ENCODE peak calls at places on chromosomes 5 and 9, in six cellular contexts. F is HepG2, K is cardiac fibroblast, I is Calu3, S is endodermal cell, A is nephron progenitor cell. O is an unnamed sample.

GRCh38 chr5:123094227-123094918 is 5.3 kb downstream of the PRDM6 start:
- DNase-seq in K (no peak), A (no peak), F (no peak), I (no peak), S (no peak), O (no peak)

GRCh38 chr9:135334953-135335460 is 144.6 kb upstream of the PPP1R26 start:
- DNase-seq in F (no peak), S (peak; percentile 15), I (no peak), A (no peak), K (no peak), O (no peak)

GRCh38 chr5:174327317-174327864 is 281.9 kb downstream of the NSG2 start:
- DNase-seq in A (peak; percentile 95), I (peak; percentile 92), F (peak; percentile 42), K (peak; percentile 75), S (peak; percentile 96), O (no peak)

GRCh38 chr5:142281966-142282365 is 42.9 kb downstream of the SPRY4 start:
- DNase-seq in S (no peak), F (no peak), I (no peak), A (no peak), K (no peak), O (no peak)

GRCh38 chr9:89153187-89153586 is 25.4 kb downstream of the SHC3 start:
- DNase-seq in I (no peak), A (no peak), S (no peak), F (no peak), K (no peak), O (no peak)

GRCh38 chr9:127753556-127753955 is 18.5 kb upstream of the TOR2A start:
- DNase-seq in S (no peak), F (no peak), I (no peak), A (no peak), K (no peak), O (no peak)

GRCh38 chr5:88684136-88684500 is 198.9 kb downstream of the MEF2C start:
- DNase-seq in F (no peak), K (no peak), S (no peak), A (no peak), I (no peak), O (no peak)

GRCh38 chr5:175887463-175887862 is 16.1 kb downstream of the CPLX2 start:
- DNase-seq in K (no peak), A (no peak), I (no peak), S (peak; percentile 44), F (no peak), O (no peak)

GRCh38 chr5:139764250-139764791 is 31.3 kb upstream of the PSD2 start:
- DNase-seq in S (peak; percentile 81), F (no peak), I (no peak), A (peak; percentile 75), K (no peak), O (no peak)

GRCh38 chr9:123772967-123773366 is 157.0 kb downstream of the DENND1A start:
- DNase-seq in A (no peak), S (no peak), K (no peak), F (no peak), I (no peak), O (no peak)

GRCh38 chr5:132460835-132461230 is 29.7 kb downstream of the IRF1 start:
- DNase-seq in S (no peak), I (no peak), K (no peak), A (no peak), F (no peak), O (no peak)

GRCh38 chr5:63125862-63126261 is 547.2 kb downstream of the LRRC70 start:
- DNase-seq in F (peak; percentile 37), S (no peak), A (no peak), K (peak; percentile 67), I (peak; percentile 14), O (no peak)

GRCh38 chr9:79129865-79130480 is 441.8 kb upstream of the TLE4 start:
- DNase-seq in I (peak; percentile 28), K (peak; percentile 66), S (peak; percentile 84), A (peak; percentile 70), F (peak; percentile 1), O (no peak)

GRCh38 chr5:112238473-112238872 is 180.6 kb downstream of the EPB41L4A start:
- DNase-seq in I (no peak), F (no peak), K (no peak), S (no peak), A (no peak), O (no peak)
- TF ChIP-seq CTCF in I (no peak), F (peak; percentile 21), K (no peak), S (peak; percentile 63), A (no peak), O (no peak)

GRCh38 chr5:65480306-65480865 is 1.3 kb downstream of the ADAMTS6 start:
- DNase-seq in F (peak; percentile 73), K (peak; percentile 94), S (peak; percentile 51), A (peak; percentile 26), I (peak; percentile 21), O (no peak)
- TF ChIP-seq CTCF in F (no peak), K (no peak), S (no peak), A (no peak), I (no peak), O (no peak)

DNA sequence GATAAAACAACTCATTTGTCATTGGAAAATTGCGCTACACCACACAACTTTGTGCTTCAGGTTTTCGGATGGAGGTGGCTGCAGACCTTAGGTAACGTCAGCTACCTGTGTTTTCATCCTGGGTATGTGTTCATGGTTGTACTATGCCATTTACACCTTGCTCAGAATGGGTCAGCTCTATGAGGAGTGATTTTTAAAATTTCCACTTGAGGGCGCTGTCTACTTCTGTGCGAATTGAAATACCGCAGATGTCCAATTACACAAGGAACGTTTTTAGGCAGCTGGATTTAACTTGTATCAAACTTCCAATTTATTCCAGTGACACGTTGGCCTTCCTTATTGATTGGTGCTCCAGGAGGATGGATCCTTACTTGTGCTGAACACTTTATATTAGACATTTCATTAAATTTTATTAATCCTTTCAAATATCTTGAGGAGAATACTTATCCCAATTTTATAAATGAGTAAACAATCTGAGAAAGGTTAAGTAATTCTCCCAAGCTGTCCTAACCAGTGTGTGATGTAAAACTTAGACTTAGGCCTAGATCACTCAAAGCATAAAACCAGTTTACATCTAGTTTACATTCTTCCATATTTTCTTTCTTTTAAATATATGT is 23.4 kb downstream of the DMRTA1 start:
- DNase-seq in I (peak; percentile 44), K (peak; percentile 51), F (peak; percentile 24), A (peak; percentile 44), S (peak; percentile 74), O (no peak)
- TF ChIP-seq CTCF in I (peak; percentile 44), K (peak; percentile 67), F (peak; percentile 68), A (peak; percentile 84), S (peak; percentile 92), O (peak; percentile 58)

DNA sequence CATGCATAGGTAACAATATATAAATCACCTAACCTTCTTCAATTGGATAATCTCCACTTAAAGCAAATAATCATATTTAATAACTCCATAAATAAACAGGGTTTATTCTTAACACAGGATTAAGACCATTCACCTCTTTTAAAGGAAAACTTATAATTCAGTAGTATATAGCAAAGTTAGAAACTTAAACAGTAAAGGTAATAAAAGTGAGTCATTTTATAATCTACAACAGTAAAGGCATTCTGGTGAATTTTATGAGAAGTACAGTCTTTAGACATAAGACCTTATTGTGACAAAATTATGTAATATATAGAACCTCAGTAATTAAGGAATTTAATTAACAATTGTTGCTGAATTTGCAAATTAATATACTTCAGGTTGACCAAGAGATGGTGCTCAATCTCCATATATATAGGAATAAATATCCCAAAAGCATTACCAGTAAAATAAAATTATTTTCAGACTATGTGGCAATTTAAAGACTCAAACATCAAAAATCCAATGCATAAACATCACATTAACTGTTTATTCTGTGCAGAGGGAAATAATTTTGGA is 84.8 kb downstream of the FBXL17 start:
- DNase-seq in A (no peak), K (no peak), I (no peak), F (no peak), S (no peak), O (no peak)
- TF ChIP-seq CTCF in A (no peak), K (no peak), I (no peak), F (no peak), S (no peak), O (no peak)